ENCODE peak calls at places on chromosome 3, in six cellular contexts. O is neuronal stem cell, F is H9, N is mesenchymal stem cell, M is H1, K is trophoblast cell. R is an unnamed sample.

GRCh38 chr3:107328074-107328473 is 49.2 kb upstream of the CCDC54 start:
- DNase-seq in O (no peak), F (no peak), N (no peak), M (no peak), K (no peak), R (no peak)

GRCh38 chr3:49012441-49013017 is 5.3 kb downstream of the WDR6 start:
- DNase-seq in O (no peak), F (no peak), N (peak; percentile 44), M (no peak), K (no peak), R (no peak)

GRCh38 chr3:121736112-121736511 is 13.4 kb downstream of the GOLGB1 start:
- DNase-seq in O (no peak), F (no peak), N (no peak), M (no peak), K (no peak), R (peak; percentile 39)

GRCh38 chr3:187916072-187916471 is 170.8 kb upstream of the BCL6 start:
- DNase-seq in O (no peak), F (no peak), N (no peak), M (no peak), K (no peak), R (no peak)

GRCh38 chr3:15708882-15709677 is 88.7 kb downstream of the ANKRD28 start:
- DNase-seq in O (no peak), F (no peak), N (peak; percentile 79), M (no peak), K (no peak), R (peak; percentile 78)

GRCh38 chr3:69749461-69749860 is 10.2 kb downstream of the MITF start:
- DNase-seq in O (no peak), F (no peak), N (peak; percentile 26), M (no peak), K (no peak), R (peak; percentile 71)

GRCh38 chr3:113277414-113277813 is 66.1 kb downstream of the BOC start:
- DNase-seq in O (no peak), F (no peak), N (no peak), M (no peak), K (no peak), R (no peak)

GRCh38 chr3:47193871-47194859 is 30.3 kb upstream of the SETD2 start:
- DNase-seq in O (no peak), F (no peak), N (peak; percentile 33), M (no peak), K (no peak), R (peak; percentile 56)

GRCh38 chr3:194624956-194625355 is 8.3 kb downstream of the TMEM44 start:
- DNase-seq in O (no peak), F (no peak), N (no peak), M (no peak), K (no peak), R (no peak)

GRCh38 chr3:179450901-179451334 is 352 bp downstream of the GNB4 start:
- DNase-seq in O (no peak), F (no peak), N (peak; percentile 58), M (no peak), K (no peak), R (peak; percentile 23)

GRCh38 chr3:39138804-39139415 is 14.5 kb downstream of the CSRNP1 start:
- DNase-seq in O (no peak), F (peak; percentile 16), N (no peak), M (no peak), K (no peak), R (peak; percentile 47)

GRCh38 chr3:176352716-176353334 is 844.5 kb downstream of the TBL1XR1 start:
- DNase-seq in O (no peak), F (no peak), N (peak; percentile 12), M (no peak), K (no peak), R (peak; percentile 22)

GRCh38 chr3:103112273-103112672 is 677.5 kb downstream of the ZPLD1 start:
- DNase-seq in O (no peak), F (no peak), N (no peak), M (no peak), K (no peak), R (no peak)

GRCh38 chr3:39146083-39146501 is 7.3 kb downstream of the CSRNP1 start:
- DNase-seq in O (no peak), F (peak; percentile 29), N (peak; percentile 65), M (no peak), K (peak; percentile 55), R (no peak)

GRCh38 chr3:5278666-5279065 is 91.2 kb downstream of the EDEM1 start:
- DNase-seq in O (no peak), F (no peak), N (no peak), M (no peak), K (no peak), R (no peak)

GRCh38 chr3:27521179-27521871 is 37.1 kb upstream of the SLC4A7 start:
- DNase-seq in O (no peak), F (no peak), N (peak; percentile 91), M (no peak), K (peak; percentile 60), R (peak; percentile 95)

GRCh38 chr3:72336821-72337479 is 511.3 kb downstream of the SHQ1 start:
- DNase-seq in O (peak; percentile 23), F (peak; percentile 76), N (peak; percentile 77), M (peak; percentile 70), K (no peak), R (peak; percentile 46)

GRCh38 chr3:138774529-138775253 is 60.0 kb downstream of the PIK3CB start:
- DNase-seq in O (no peak), F (no peak), N (peak; percentile 98), M (peak; percentile 4), K (peak; percentile 89), R (peak; percentile 100)

GRCh38 chr3:39657075-39657474 is 152.3 kb upstream of the MYRIP start:
- DNase-seq in O (no peak), F (no peak), N (no peak), M (no peak), K (no peak), R (no peak)

GRCh38 chr3:145776782-145777408 is 384.1 kb downstream of the PLOD2 start:
- DNase-seq in O (peak; percentile 39), F (peak; percentile 49), N (peak; percentile 55), M (peak; percentile 70), K (peak; percentile 22), R (peak; percentile 54)

GRCh38 chr3:188978772-188979171 is 193.0 kb upstream of the TPRG1 start:
- DNase-seq in O (no peak), F (no peak), N (peak; percentile 57), M (no peak), K (no peak), R (peak; percentile 78)

GRCh38 chr3:43034911-43035310 is 55.8 kb downstream of the GASK1A start:
- DNase-seq in O (no peak), F (no peak), N (no peak), M (no peak), K (no peak), R (no peak)

GRCh38 chr3:11803977-11804903 is 42.4 kb downstream of the TAMM41 start:
- DNase-seq in O (peak; percentile 21), F (peak; percentile 41), N (peak; percentile 68), M (no peak), K (peak; percentile 38), R (peak; percentile 55)

GRCh38 chr3:73510784-73511183 is 114.0 kb downstream of the PDZRN3 start:
- DNase-seq in O (no peak), F (no peak), N (no peak), M (no peak), K (no peak), R (no peak)

GRCh38 chr3:73511555-73511954 is 113.2 kb downstream of the PDZRN3 start:
- DNase-seq in O (no peak), F (peak; percentile 49), N (no peak), M (no peak), K (no peak), R (no peak)

GRCh38 chr3:73513260-73513659 is 111.5 kb downstream of the PDZRN3 start:
- DNase-seq in O (no peak), F (no peak), N (no peak), M (no peak), K (no peak), R (no peak)

GRCh38 chr3:73510298-73510697 is 114.4 kb downstream of the PDZRN3 start:
- DNase-seq in O (no peak), F (no peak), N (no peak), M (no peak), K (no peak), R (no peak)

GRCh38 chr3:73512095-73512494 is 112.6 kb downstream of the PDZRN3 start:
- DNase-seq in O (no peak), F (no peak), N (peak; percentile 23), M (no peak), K (no peak), R (peak; percentile 88)
- H3K14ac ChIP-seq in O (no peak overlapping the region), F (no peak overlapping the region), N (no peak overlapping the region), M (no peak overlapping the region), K (no peak overlapping the region), R (peak overlapping the region; percentile 80)

GRCh38 chr3:54955941-54956340 is 28.1 kb upstream of the LRTM1 start:
- DNase-seq in O (no peak), F (no peak), N (no peak), M (no peak), K (no peak), R (no peak)
- H3K18ac ChIP-seq in O (peak overlapping the region; percentile 68), F (no peak overlapping the region), N (peak overlapping the region; percentile 67), M (peak overlapping the region; percentile 9), K (peak overlapping the region; percentile 81), R (peak overlapping the region; percentile 32)

GRCh38 chr3:160400048-160400630 is 689 bp downstream of the SMC4 start:
- DNase-seq in O (no peak), F (peak; percentile 33), N (peak; percentile 70), M (no peak), K (peak; percentile 49), R (peak; percentile 49)
- H3K14ac ChIP-seq in O (peak overlapping the region; percentile 92), F (peak overlapping the region; percentile 84), N (peak overlapping the region; percentile 98), M (no peak overlapping the region), K (peak overlapping the region; percentile 84), R (peak overlapping the region; percentile 41)

GRCh38 chr3:71128951-71129350 is 454.6 kb downstream of the FOXP1 start:
- DNase-seq in O (no peak), F (no peak), N (peak; percentile 52), M (no peak), K (no peak), R (no peak)

GRCh38 chr3:71125729-71126128 is 457.8 kb downstream of the FOXP1 start:
- DNase-seq in O (no peak), F (no peak), N (no peak), M (no peak), K (no peak), R (no peak)

GRCh38 chr3:71129611-71130515 is 453.7 kb downstream of the FOXP1 start:
- DNase-seq in O (no peak), F (no peak), N (peak; percentile 77), M (no peak), K (no peak), R (peak; percentile 60)

GRCh38 chr3:71127052-71127451 is 456.5 kb downstream of the FOXP1 start:
- DNase-seq in O (no peak), F (no peak), N (no peak), M (no peak), K (no peak), R (no peak)

DNA sequence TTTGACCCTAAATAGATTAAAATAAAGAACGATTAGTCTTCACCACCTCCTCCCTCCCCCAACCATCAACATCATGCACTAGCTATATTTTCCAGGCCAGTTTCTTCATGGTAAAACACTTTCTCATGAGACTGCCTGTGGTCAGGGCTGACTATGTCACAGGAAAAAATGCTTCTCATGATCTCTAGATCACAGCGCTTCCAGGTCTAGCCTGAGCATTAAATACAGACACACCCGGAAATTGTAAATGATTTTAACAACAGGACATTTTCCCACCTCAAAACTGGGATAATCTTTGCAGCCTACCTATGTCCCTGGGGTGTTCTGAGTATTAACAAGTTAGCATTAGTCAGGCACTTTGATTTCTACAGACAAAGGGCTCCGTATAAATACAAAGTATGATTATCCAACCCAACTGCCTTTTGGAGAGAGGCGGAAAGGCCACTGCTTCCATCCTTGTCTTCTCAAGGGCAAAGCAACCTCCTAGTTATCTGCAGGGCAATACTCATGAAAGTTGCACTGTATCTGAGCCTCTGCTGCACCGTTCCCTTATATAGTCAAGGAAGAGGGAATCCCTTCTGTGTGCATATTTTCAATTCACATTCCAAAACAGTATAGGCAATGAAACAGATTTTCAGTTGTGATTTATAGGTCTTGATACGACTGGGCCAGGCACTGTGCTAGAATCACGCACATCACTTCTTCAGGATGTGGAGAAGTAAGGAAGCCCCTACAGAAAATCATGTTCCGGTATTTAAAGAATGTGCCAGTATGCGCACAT is 455.9 kb downstream of the FOXP1 start:
- DNase-seq in O (no peak), F (no peak), N (peak; percentile 92), M (no peak), K (no peak), R (peak; percentile 86)
- H3K18ac ChIP-seq in O (no peak overlapping the region), F (no peak overlapping the region), N (no peak overlapping the region), M (no peak overlapping the region), K (no peak overlapping the region), R (peak overlapping the region; percentile 33)

R was measured in IMR-90.